ENCODE peak calls at places on chromosomes 1 and 21, in five cellular contexts. K is brain microvascular endothelial cell, B is transverse colon, Z is lung, O is RWPE1. H is an unnamed sample.

GRCh38 chr1:152907686-152908601 is at the start of gene IVL:
- DNase-seq in B (no peak), K (no peak), Z (no peak), O (peak), H (peak)

GRCh38 chr1:85121744-85122143 is 73.4 kb upstream of the MCOLN3 start:
- DNase-seq in B (no peak), K (no peak), O (no peak), Z (no peak), H (no peak)

GRCh38 chr1:63794354-63794753 is 20.5 kb downstream of the ROR1 start:
- DNase-seq in Z (no peak), O (no peak), K (no peak), B (no peak), H (no peak)

GRCh38 chr1:13808729-13809131 is 108.7 kb downstream of the PRDM2 start:
- DNase-seq in K (peak), B (no peak), O (peak), Z (no peak), H (no peak)

GRCh38 chr1:246782120-246782900 is 58.1 kb downstream of the SCCPDH start:
- DNase-seq in B (no peak), Z (no peak), O (no peak), K (peak), H (no peak)

GRCh38 chr1:19893687-19894086 is 11.5 kb downstream of the OTUD3 start:
- DNase-seq in O (no peak), Z (no peak), K (no peak), B (no peak), H (no peak)

GRCh38 chr1:8941906-8942305 is 3.8 kb upstream of the CA6 start:
- DNase-seq in Z (no peak), O (peak), B (no peak), K (peak), H (no peak)

GRCh38 chr21:32894321-32894720 is 122.8 kb upstream of the PAXBP1 start:
- DNase-seq in K (no peak), Z (no peak), O (no peak), B (no peak), H (no peak)

GRCh38 chr1:1527092-1527816 is 13.2 kb downstream of the TMEM240 start:
- DNase-seq in K (no peak), B (no peak), O (no peak), Z (no peak), H (no peak)

GRCh38 chr1:166165661-166166399 is 971 bp downstream of the FAM78B start:
- DNase-seq in Z (no peak), O (no peak), B (peak), K (no peak), H (no peak)

GRCh38 chr1:172642970-172643369 is 15.9 kb upstream of the FASLG start:
- DNase-seq in K (no peak), O (no peak), B (no peak), Z (no peak), H (peak)

GRCh38 chr1:63642901-63643300 is 49.7 kb downstream of the PGM1 start:
- DNase-seq in O (no peak), Z (no peak), K (no peak), B (no peak), H (no peak)

GRCh38 chr1:97042551-97042950 is 321.0 kb downstream of the PTBP2 start:
- DNase-seq in B (no peak), K (no peak), O (no peak), Z (no peak), H (no peak)

GRCh38 chr21:35138665-35139381 is 89.7 kb upstream of the RUNX1 start:
- DNase-seq in Z (no peak), O (peak), K (peak), B (no peak), H (peak)

GRCh38 chr1:6743189-6744101 is 41.8 kb upstream of the CAMTA1 start:
- DNase-seq in Z (peak), K (peak), O (peak), B (peak), H (peak)

GRCh38 chr1:7267493-7267892 is 482.2 kb downstream of the CAMTA1 start:
- DNase-seq in O (no peak), B (no peak), K (peak), Z (peak), H (no peak)

H was measured in PC-9.